ENCODE peak calls at places on chromosome 14, in five cellular contexts. N, A, V, E and F are unnamed samples.

GRCh38 chr14:70086685-70087379 is 101.9 kb downstream of the SLC8A3 start:
- DNase-seq in A (peak), V (peak), E (no peak), N (peak), F (peak)

GRCh38 chr14:86646688-86647687 is 1117.0 kb downstream of the FLRT2 start:
- DNase-seq in E (no peak), A (peak), V (no peak), N (no peak), F (peak)

GRCh38 chr14:103393687-103394626 is 8.7 kb downstream of the MARK3 start:
- DNase-seq in E (no peak), V (no peak), A (no peak), N (peak), F (no peak)

GRCh38 chr14:85195872-85196477 is 334.0 kb upstream of the FLRT2 start:
- DNase-seq in V (no peak), E (no peak), A (no peak), N (no peak), F (no peak)

GRCh38 chr14:99966030-99966429 is 99.2 kb upstream of the EVL start:
- DNase-seq in N (no peak), A (no peak), E (no peak), V (no peak), F (no peak)

GRCh38 chr14:100389497-100390104 is 66.5 kb downstream of the SLC25A47 start:
- DNase-seq in N (no peak), V (no peak), E (no peak), A (no peak), F (no peak)

GRCh38 chr14:58353516-58354299 is 42.0 kb upstream of the TOMM20L start:
- DNase-seq in V (no peak), E (no peak), A (no peak), N (no peak), F (no peak)

GRCh38 chr14:64693766-64694165 is 10.5 kb upstream of the PLEKHG3 start:
- DNase-seq in V (no peak), A (no peak), N (no peak), E (no peak), F (no peak)

GRCh38 chr14:54642950-54643695 is 76.2 kb downstream of the SAMD4A start:
- DNase-seq in A (peak), V (no peak), E (no peak), N (no peak), F (no peak)

GRCh38 chr14:92135269-92135668 is 13.5 kb downstream of the CPSF2 start:
- DNase-seq in E (no peak), N (peak), A (peak), V (peak), F (no peak)

GRCh38 chr14:67538501-67538900 is 5.4 kb downstream of the PLEKHH1 start:
- DNase-seq in E (no peak), N (no peak), A (no peak), V (no peak), F (no peak)

GRCh38 chr14:99123208-99123870 is 148.7 kb downstream of the BCL11B start:
- DNase-seq in A (no peak), V (no peak), N (no peak), E (no peak), F (no peak)

GRCh38 chr14:31854508-31855075 is 222.5 kb upstream of the ARHGAP5 start:
- DNase-seq in E (no peak), N (no peak), V (no peak), A (no peak), F (no peak)

GRCh38 chr14:56224691-56225681 is 106.8 kb downstream of the PELI2 start:
- DNase-seq in V (no peak), E (no peak), A (peak), N (no peak), F (no peak)

GRCh38 chr14:103624860-103625259 is 4.2 kb upstream of the KLC1 start:
- DNase-seq in N (no peak), V (peak), E (no peak), A (peak), F (no peak)

GRCh38 chr14:93959239-93960107 is 16.9 kb downstream of the ASB2 start:
- DNase-seq in E (peak), A (peak), V (peak), N (peak), F (peak)

GRCh38 chr14:81655423-81656314 is 122.0 kb upstream of the SEL1L start:
- DNase-seq in A (peak), E (no peak), V (no peak), N (peak), F (no peak)

GRCh38 chr14:21509432-21510143 is 1.6 kb downstream of the METTL3 start:
- DNase-seq in V (no peak), E (no peak), N (no peak), A (no peak), F (no peak)

GRCh38 chr14:67410313-67410712 is 1.7 kb downstream of the PLEK2 start:
- DNase-seq in V (no peak), E (no peak), N (peak), A (no peak), F (no peak)

GRCh38 chr14:97402279-97402678 is 605.1 kb downstream of the VRK1 start:
- DNase-seq in N (no peak), V (no peak), A (no peak), E (no peak), F (no peak)

GRCh38 chr14:101350710-101351109 is 210.6 kb upstream of the DIO3 start:
- DNase-seq in A (no peak), N (no peak), V (no peak), E (no peak), F (no peak)

GRCh38 chr14:21748869-21749303 is 75.3 kb upstream of the OR4E1 start:
- DNase-seq in A (peak), E (no peak), V (peak), N (no peak), F (peak)

GRCh38 chr14:78633747-78634146 is 463.6 kb downstream of the NRXN3 start:
- DNase-seq in N (no peak), V (no peak), E (no peak), A (no peak), F (no peak)

GRCh38 chr14:38208825-38209562 is 1.3 kb downstream of the SSTR1 start:
- DNase-seq in E (no peak), A (peak), N (no peak), V (no peak), F (no peak)

GRCh38 chr14:99675381-99675835 is 8.7 kb upstream of the CYP46A1 start:
- DNase-seq in N (no peak), A (no peak), V (no peak), E (no peak), F (no peak)

GRCh38 chr14:39276579-39277114 is 42.9 kb downstream of the MIA2 start:
- DNase-seq in V (no peak), E (no peak), N (no peak), A (no peak), F (no peak)

GRCh38 chr14:73209943-73210342 is 27.4 kb upstream of the PAPLN start:
- DNase-seq in E (no peak), N (no peak), A (no peak), V (no peak), F (no peak)

GRCh38 chr14:32110200-32110896 is 33.2 kb downstream of the ARHGAP5 start:
- DNase-seq in A (no peak), E (no peak), V (no peak), N (no peak), F (no peak)

GRCh38 chr14:24613241-24613640 is 3.8 kb upstream of the GZMH start:
- DNase-seq in N (no peak), E (no peak), A (no peak), V (no peak), F (no peak)

GRCh38 chr14:63604626-63605025 is 37.0 kb downstream of the WDR89 start:
- DNase-seq in N (no peak), V (no peak), E (no peak), A (no peak), F (no peak)

GRCh38 chr14:101111620-101112290 is 208.2 kb upstream of the RTL1 start:
- DNase-seq in N (no peak), V (no peak), A (no peak), E (no peak), F (no peak)

GRCh38 chr14:105050551-105050897 is 14.7 kb downstream of the GPR132 start:
- DNase-seq in N (peak), E (no peak), A (peak), V (peak), F (no peak)

GRCh38 chr14:92914087-92914656 is 8.8 kb upstream of the CHGA start:
- DNase-seq in E (no peak), A (peak), V (no peak), N (peak), F (peak)

GRCh38 chr14:20278414-20278813 is 27.3 kb downstream of the TTC5 start:
- DNase-seq in E (no peak), V (no peak), A (no peak), N (peak), F (no peak)

GRCh38 chr14:18660585-18660922 is 59.6 kb downstream of the OR11H12 start:
- DNase-seq in V (no peak), E (no peak), N (no peak), A (no peak), F (no peak)

GRCh38 chr14:79473676-79474075 is 737.6 kb downstream of the DIO2 start:
- DNase-seq in E (no peak), N (no peak), V (no peak), A (no peak), F (no peak)

GRCh38 chr14:85824526-85824925 is 294.6 kb downstream of the FLRT2 start:
- DNase-seq in E (no peak), V (no peak), A (no peak), N (no peak), F (no peak)

DNA sequence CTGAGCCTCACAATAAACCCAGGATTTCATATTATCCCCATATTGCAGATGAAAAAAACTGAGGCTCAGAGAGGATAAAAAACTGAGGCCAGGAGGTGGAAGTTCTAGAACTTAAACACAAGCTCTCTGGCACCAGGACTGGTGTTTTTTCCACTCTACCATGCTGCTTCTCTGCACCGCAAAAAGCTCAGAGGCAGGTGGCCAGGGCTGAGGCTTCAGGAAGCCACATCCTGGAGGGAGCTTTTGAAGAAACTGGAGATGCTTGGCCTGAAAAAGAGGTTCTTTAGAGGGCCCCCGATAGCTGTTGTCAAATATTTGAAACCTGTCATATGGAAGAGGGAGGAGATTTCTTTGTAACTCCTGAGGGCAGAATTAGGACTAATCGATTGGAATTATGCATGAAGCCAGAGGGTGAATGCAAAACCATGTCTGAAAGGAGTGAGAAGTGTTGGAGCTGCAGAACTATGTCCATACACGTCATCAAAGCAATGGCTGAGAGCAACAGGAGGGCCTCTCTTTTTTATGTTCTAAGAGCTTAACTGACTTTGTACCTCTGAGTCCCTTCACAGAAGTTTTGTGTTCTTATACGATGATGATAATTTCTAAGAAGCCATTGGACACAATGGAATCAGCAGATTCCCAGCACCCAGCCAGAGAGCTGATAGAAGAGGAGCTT is 448.6 kb downstream of the FUT8 start:
- DNase-seq in A (no peak), E (no peak), N (no peak), V (no peak), F (no peak)
- TF ChIP-seq ZNF274 in A (no peak), E (no peak), N (no peak), V (no peak), F (no peak)

GRCh38 chr14:95305145-95305544 is 14.6 kb downstream of the CLMN start:
- DNase-seq in V (no peak), E (no peak), N (no peak), A (no peak), F (no peak)

GRCh38 chr14:95303107-95303506 is 16.6 kb downstream of the CLMN start:
- DNase-seq in N (no peak), E (no peak), V (no peak), A (no peak), F (no peak)

GRCh38 chr14:95304342-95304741 is 15.4 kb downstream of the CLMN start:
- DNase-seq in V (no peak), N (no peak), A (no peak), E (no peak), F (no peak)

GRCh38 chr14:95302667-95303066 is 17.0 kb downstream of the CLMN start:
- DNase-seq in V (no peak), A (no peak), E (no peak), N (no peak), F (no peak)

DNA sequence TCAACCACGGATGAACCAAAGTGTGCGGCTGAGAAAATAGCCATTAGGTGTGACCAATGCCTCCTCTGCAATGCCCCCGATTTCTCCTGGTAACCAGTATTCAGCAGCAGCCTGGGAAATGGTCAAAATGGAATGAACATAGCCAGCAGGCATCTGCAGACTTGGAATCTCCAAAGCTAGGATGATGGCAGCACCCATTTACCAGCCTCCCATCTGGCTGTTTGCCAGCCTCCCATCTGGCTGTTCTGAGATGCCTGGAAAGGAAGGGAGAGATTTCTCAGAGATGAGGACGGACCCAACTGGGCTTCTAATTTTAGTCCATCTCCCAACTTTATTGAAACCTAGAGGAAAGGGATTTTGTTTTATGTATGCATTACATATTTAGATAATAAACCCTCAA is 16.2 kb downstream of the CLMN start:
- DNase-seq in A (no peak), E (no peak), V (no peak), N (no peak), F (no peak)
- TF ChIP-seq ZNF274 in A (no peak), E (no peak), V (no peak), N (no peak), F (no peak)

DNA sequence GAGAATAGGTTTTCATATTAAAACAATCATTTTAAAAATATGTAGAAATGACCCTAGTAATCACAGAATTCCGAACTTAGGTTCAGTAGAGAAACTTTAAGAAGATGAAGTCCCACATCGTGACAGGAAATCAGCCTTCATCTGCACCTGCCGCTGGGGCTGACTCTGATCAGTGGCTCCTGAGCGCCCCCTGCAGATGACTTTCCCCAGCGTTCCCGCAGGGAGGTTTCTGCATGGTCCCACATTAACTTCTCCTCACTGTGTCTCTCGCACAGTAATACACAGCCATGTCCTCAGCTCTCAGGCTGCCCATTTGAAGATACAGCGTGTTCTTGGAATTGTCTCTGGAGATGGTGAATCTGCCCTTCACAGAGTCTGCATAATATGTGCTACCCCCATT is 1131.1 kb downstream of the TMEM121 start:
- DNase-seq in A (no peak), V (no peak), E (no peak), N (no peak), F (no peak)
- TF ChIP-seq ZNF274 in A (no peak), V (no peak), E (no peak), N (no peak), F (no peak)

GRCh38 chr14:96177766-96178377 is 26.8 kb upstream of the BDKRB2 start:
- DNase-seq in N (no peak), V (no peak), A (no peak), E (no peak), F (no peak)
- TF ChIP-seq ZNF274 in N (no peak), V (no peak), A (no peak), E (no peak), F (no peak)

GRCh38 chr14:95389471-95390011 is 69.8 kb upstream of the CLMN start:
- DNase-seq in A (no peak), N (no peak), V (no peak), E (no peak), F (no peak)
- TF ChIP-seq ZNF274 in A (no peak), N (no peak), V (no peak), E (no peak), F (no peak)